ENCODE peak calls at places on chromosome 5, in seven cellular contexts. S is T-helper 17 cell, F is adipocyte, Z is naive B cell, I is hypothalamus, V is HEK293T, Q is GM03348. U is an unnamed sample.

GRCh38 chr5:52801329-52801728 is 13.6 kb downstream of the ITGA1 start:
- DNase-seq in V (no peak), Q (no peak), Z (no peak), I (no peak), F (peak), S (no peak), U (no peak)

GRCh38 chr5:72630056-72630455 is 122.8 kb upstream of the ZNF366 start:
- DNase-seq in Q (no peak), Z (no peak), F (no peak), I (no peak), S (no peak), V (no peak), U (no peak)

GRCh38 chr5:9361835-9362234 is 184.0 kb downstream of the SEMA5A start:
- DNase-seq in Z (no peak), S (peak), F (peak), Q (no peak), I (peak), V (peak), U (peak)

GRCh38 chr5:9781882-9782281 is 151.7 kb upstream of the TAS2R1 start:
- DNase-seq in I (no peak), Q (no peak), F (no peak), V (no peak), S (no peak), Z (no peak), U (no peak)

GRCh38 chr5:14213813-14214585 is 70.9 kb downstream of the TRIO start:
- DNase-seq in V (no peak), F (no peak), Q (no peak), S (no peak), I (no peak), Z (no peak), U (no peak)

GRCh38 chr5:98341038-98341710 is 432.3 kb upstream of the RGMB start:
- DNase-seq in S (no peak), Q (peak), V (no peak), F (peak), Z (no peak), I (no peak), U (no peak)

GRCh38 chr5:173645437-173645807 is 29.0 kb upstream of the BOD1 start:
- DNase-seq in V (no peak), F (peak), Z (no peak), S (no peak), Q (peak), I (no peak), U (no peak)

GRCh38 chr5:78594014-78594413 is 54.6 kb downstream of the LHFPL2 start:
- DNase-seq in V (no peak), I (no peak), S (no peak), F (no peak), Q (no peak), Z (no peak), U (no peak)

GRCh38 chr5:143011621-143012020 is 241.4 kb downstream of the ARHGAP26 start:
- DNase-seq in Q (peak), V (no peak), F (peak), S (no peak), I (no peak), Z (no peak), U (no peak)

GRCh38 chr5:9622891-9623547 is 7.1 kb downstream of the TAS2R1 start:
- DNase-seq in Z (no peak), I (no peak), V (no peak), F (peak), S (no peak), Q (peak), U (no peak)

GRCh38 chr5:127840809-127841208 is 137.6 kb downstream of the CCDC192 start:
- DNase-seq in V (no peak), Q (no peak), F (no peak), S (no peak), I (no peak), Z (no peak), U (no peak)

GRCh38 chr5:5219541-5219940 is 79.4 kb downstream of the ADAMTS16 start:
- DNase-seq in Z (no peak), V (no peak), S (no peak), I (no peak), Q (no peak), F (no peak), U (no peak)

GRCh38 chr5:170475269-170476000 is 28.4 kb upstream of the KCNIP1 start:
- DNase-seq in S (no peak), Z (no peak), V (no peak), Q (no peak), F (no peak), I (no peak), U (no peak)

GRCh38 chr5:151150484-151151262 is 6.9 kb downstream of the ANXA6 start:
- DNase-seq in Q (peak), F (peak), V (no peak), I (peak), S (peak), Z (peak), U (no peak)

GRCh38 chr5:16784843-16785791 is 151.0 kb downstream of the MYO10 start:
- DNase-seq in S (no peak), I (no peak), Z (no peak), F (no peak), Q (no peak), V (no peak), U (no peak)

GRCh38 chr5:145776886-145777285 is 58.3 kb downstream of the PRELID2 start:
- DNase-seq in Z (no peak), V (no peak), Q (peak), I (no peak), S (no peak), F (peak), U (no peak)

GRCh38 chr5:107154598-107154997 is 516.1 kb downstream of the EFNA5 start:
- DNase-seq in V (no peak), Z (no peak), S (no peak), Q (no peak), F (no peak), I (no peak), U (no peak)

GRCh38 chr5:168300377-168301182 is 9.1 kb downstream of the WWC1 start:
- DNase-seq in V (no peak), F (no peak), Z (no peak), Q (no peak), I (peak), S (no peak), U (no peak)

GRCh38 chr5:43066799-43067741 is 27.0 kb upstream of the ANXA2R start:
- DNase-seq in Z (peak), Q (peak), V (peak), S (peak), I (peak), F (peak), U (peak)

GRCh38 chr5:134982230-134982629 is 14.5 kb downstream of the CATSPER3 start:
- DNase-seq in F (no peak), Z (no peak), S (no peak), Q (no peak), I (no peak), V (no peak), U (no peak)

GRCh38 chr5:42951169-42951846 is 88.8 kb downstream of the ANXA2R start:
- DNase-seq in F (peak), S (peak), V (no peak), I (no peak), Z (peak), Q (no peak), U (no peak)

GRCh38 chr5:103582364-103582763 is 19.8 kb upstream of the NUDT12 start:
- DNase-seq in V (peak), I (peak), Q (peak), S (no peak), Z (no peak), F (peak), U (peak)

GRCh38 chr5:142584843-142585242 is 101.0 kb downstream of the FGF1 start:
- DNase-seq in I (no peak), F (peak), Z (no peak), V (no peak), S (no peak), Q (peak), U (no peak)

GRCh38 chr5:32780508-32780919 is 69.4 kb downstream of the NPR3 start:
- DNase-seq in F (peak), S (no peak), Q (no peak), Z (no peak), I (no peak), V (no peak), U (no peak)

GRCh38 chr5:82745016-82745415 is 332.2 kb downstream of the TMEM167A start:
- DNase-seq in V (no peak), Q (no peak), I (no peak), S (no peak), Z (no peak), F (no peak), U (no peak)

GRCh38 chr5:159854916-159855315 is 61.4 kb upstream of the ADRA1B start:
- DNase-seq in Z (no peak), S (no peak), V (no peak), F (peak), Q (peak), I (no peak), U (no peak)

GRCh38 chr5:175652741-175653663 is 4.9 kb upstream of the HRH2 start:
- DNase-seq in F (peak), I (no peak), V (no peak), S (peak), Z (no peak), Q (no peak), U (no peak)

GRCh38 chr5:67520161-67520886 is 323.7 kb upstream of the CD180 start:
- DNase-seq in F (no peak), Z (no peak), V (no peak), Q (no peak), I (no peak), S (no peak), U (no peak)

GRCh38 chr5:149128023-149128875 is 13.0 kb upstream of the ABLIM3 start:
- DNase-seq in Q (peak), Z (no peak), V (peak), F (peak), I (no peak), S (no peak), U (no peak)

GRCh38 chr5:123511290-123511647 is 708 bp upstream of the CSNK1G3 start:
- DNase-seq in Q (peak), Z (no peak), V (no peak), F (peak), I (no peak), S (no peak), U (peak)

GRCh38 chr5:83003791-83004190 is 73.4 kb downstream of the TMEM167A start:
- DNase-seq in S (no peak), I (no peak), V (no peak), Q (no peak), Z (no peak), F (no peak), U (no peak)

GRCh38 chr5:14946813-14947640 is 75.4 kb upstream of the ANKH start:
- DNase-seq in Q (no peak), V (peak), Z (peak), I (no peak), S (peak), F (no peak), U (peak)

GRCh38 chr5:139492700-139493192 is 10.2 kb upstream of the STING1 start:
- DNase-seq in V (no peak), S (no peak), Q (peak), Z (no peak), F (peak), I (no peak), U (no peak)

GRCh38 chr5:105506692-105507277 is 1944.2 kb upstream of the NUDT12 start:
- DNase-seq in S (no peak), Z (no peak), V (peak), I (no peak), Q (no peak), F (peak), U (peak)

GRCh38 chr5:138696501-138696900 is 56.7 kb upstream of the CTNNA1 start:
- DNase-seq in Q (peak), F (peak), V (no peak), I (no peak), S (no peak), Z (no peak), U (no peak)

GRCh38 chr5:126462239-126463014 is 39.2 kb downstream of the GRAMD2B start:
- DNase-seq in V (no peak), S (no peak), F (peak), Z (peak), I (no peak), Q (no peak), U (no peak)

GRCh38 chr5:89011778-89012320 is 128.9 kb upstream of the MEF2C start:
- DNase-seq in S (no peak), F (no peak), Q (no peak), I (no peak), Z (no peak), V (no peak), U (no peak)

GRCh38 chr5:14204785-14205321 is 61.7 kb downstream of the TRIO start:
- DNase-seq in F (peak), V (no peak), Z (no peak), Q (peak), I (no peak), S (no peak), U (no peak)

GRCh38 chr5:132057498-132058255 is 2.8 kb upstream of the IL3 start:
- DNase-seq in I (no peak), Q (no peak), V (no peak), Z (no peak), S (no peak), F (no peak), U (no peak)

GRCh38 chr5:114099161-114099560 is 262.7 kb upstream of the KCNN2 start:
- DNase-seq in F (no peak), V (no peak), Q (no peak), Z (no peak), S (no peak), I (no peak), U (no peak)

U was measured in NCI-H460.